ENCODE peak calls at places on chromosomes 1 and 21, in seven cellular contexts. E, U, B, Q, O, L and V are unnamed samples.

GRCh38 chr1:210707300-210707699 is 378.6 kb downstream of the HHAT start:
- DNase-seq in B (no peak), O (no peak), L (no peak), E (no peak), U (no peak), Q (no peak), V (no peak)

GRCh38 chr1:20721117-20722061 is 3.6 kb upstream of the KIF17 start:
- DNase-seq in O (no peak), L (no peak), E (no peak), U (no peak), B (no peak), Q (peak), V (no peak)

GRCh38 chr1:91916811-91917460 is 31.0 kb upstream of the TGFBR3 start:
- DNase-seq in B (no peak), U (no peak), Q (no peak), E (no peak), L (no peak), O (no peak), V (no peak)

GRCh38 chr1:183739082-183739481 is 65.8 kb upstream of the RGL1 start:
- DNase-seq in B (no peak), E (no peak), U (no peak), Q (no peak), O (no peak), L (no peak), V (no peak)

GRCh38 chr1:20837554-20838192 is 50.6 kb upstream of the HP1BP3 start:
- DNase-seq in O (no peak), U (no peak), E (no peak), B (no peak), Q (no peak), L (no peak), V (no peak)

GRCh38 chr1:67735220-67735619 is 50.2 kb downstream of the GADD45A start:
- DNase-seq in U (no peak), Q (no peak), L (no peak), B (no peak), E (no peak), O (no peak), V (no peak)

GRCh38 chr1:194084755-194085154 is 898.3 kb upstream of the B3GALT2 start:
- DNase-seq in O (no peak), E (no peak), L (no peak), B (no peak), Q (no peak), U (no peak), V (no peak)

GRCh38 chr1:246043556-246043955 is 463.5 kb downstream of the SMYD3 start:
- DNase-seq in L (no peak), U (no peak), E (no peak), B (no peak), Q (no peak), O (no peak), V (no peak)

GRCh38 chr1:50531601-50532000 is 108.4 kb upstream of the DMRTA2 start:
- DNase-seq in Q (no peak), B (no peak), U (no peak), O (no peak), E (no peak), L (no peak), V (no peak)

GRCh38 chr21:42666023-42666747 is 12.8 kb downstream of the PDE9A start:
- DNase-seq in L (peak), E (no peak), Q (peak), O (peak), B (no peak), U (no peak), V (no peak)

GRCh38 chr1:224730950-224731349 is 114.8 kb downstream of the CNIH3 start:
- DNase-seq in E (no peak), L (no peak), U (no peak), B (no peak), Q (no peak), O (no peak), V (no peak)

GRCh38 chr1:66137235-66137634 is 344.5 kb downstream of the PDE4B start:
- DNase-seq in U (no peak), Q (no peak), L (no peak), B (no peak), O (no peak), E (no peak), V (no peak)

GRCh38 chr1:203035111-203036000 is 9.1 kb downstream of the PPFIA4 start:
- DNase-seq in O (no peak), L (no peak), Q (no peak), U (no peak), B (no peak), E (no peak), V (peak)

GRCh38 chr21:42864286-42864685 is 15.1 kb downstream of the WDR4 start:
- DNase-seq in E (no peak), L (no peak), Q (peak), U (no peak), B (no peak), O (no peak), V (no peak)

GRCh38 chr1:53763461-53763860 is 24.5 kb upstream of the GLIS1 start:
- DNase-seq in O (no peak), L (no peak), E (no peak), Q (no peak), U (no peak), B (no peak), V (no peak)

GRCh38 chr1:115466433-115466832 is 128.4 kb upstream of the NGF start:
- DNase-seq in U (no peak), E (no peak), O (peak), Q (no peak), L (no peak), B (no peak), V (no peak)

GRCh38 chr1:8629241-8630091 is 188.0 kb downstream of the RERE start:
- DNase-seq in U (peak), E (peak), O (no peak), B (peak), L (no peak), Q (no peak), V (peak)

GRCh38 chr1:193905288-193906085 is 719.1 kb upstream of the B3GALT2 start:
- DNase-seq in Q (no peak), E (no peak), B (no peak), L (no peak), U (no peak), O (no peak), V (no peak)

GRCh38 chr21:35336534-35336933 is 287.4 kb upstream of the RUNX1 start:
- DNase-seq in U (no peak), O (peak), B (no peak), L (no peak), Q (no peak), E (no peak), V (no peak)

GRCh38 chr1:21952806-21953514 is 15.8 kb upstream of the HSPG2 start:
- DNase-seq in U (no peak), B (no peak), Q (no peak), L (no peak), E (no peak), O (no peak), V (no peak)

GRCh38 chr1:244761279-244761678 is 74.2 kb upstream of the COX20 start:
- DNase-seq in Q (peak), B (no peak), E (no peak), U (no peak), O (no peak), L (no peak), V (no peak)

GRCh38 chr1:154779563-154780189 is 90.4 kb downstream of the KCNN3 start:
- DNase-seq in B (no peak), E (no peak), Q (no peak), L (no peak), O (no peak), U (no peak), V (no peak)

GRCh38 chr1:217482356-217483102 is 148.4 kb downstream of the GPATCH2 start:
- DNase-seq in O (no peak), E (no peak), U (no peak), L (no peak), B (peak), Q (no peak), V (peak)

GRCh38 chr1:62321438-62321837 is 2.2 kb upstream of the KANK4 start:
- DNase-seq in B (no peak), E (no peak), O (no peak), L (no peak), U (no peak), Q (no peak), V (no peak)

GRCh38 chr1:66503841-66504470 is 30.0 kb upstream of the SGIP1 start:
- DNase-seq in B (no peak), O (peak), U (peak), L (peak), E (no peak), Q (peak), V (no peak)

GRCh38 chr1:66729130-66729922 is 22.9 kb upstream of the DYNLT5 start:
- DNase-seq in O (no peak), U (no peak), Q (no peak), B (no peak), E (no peak), L (no peak), V (no peak)

DNA sequence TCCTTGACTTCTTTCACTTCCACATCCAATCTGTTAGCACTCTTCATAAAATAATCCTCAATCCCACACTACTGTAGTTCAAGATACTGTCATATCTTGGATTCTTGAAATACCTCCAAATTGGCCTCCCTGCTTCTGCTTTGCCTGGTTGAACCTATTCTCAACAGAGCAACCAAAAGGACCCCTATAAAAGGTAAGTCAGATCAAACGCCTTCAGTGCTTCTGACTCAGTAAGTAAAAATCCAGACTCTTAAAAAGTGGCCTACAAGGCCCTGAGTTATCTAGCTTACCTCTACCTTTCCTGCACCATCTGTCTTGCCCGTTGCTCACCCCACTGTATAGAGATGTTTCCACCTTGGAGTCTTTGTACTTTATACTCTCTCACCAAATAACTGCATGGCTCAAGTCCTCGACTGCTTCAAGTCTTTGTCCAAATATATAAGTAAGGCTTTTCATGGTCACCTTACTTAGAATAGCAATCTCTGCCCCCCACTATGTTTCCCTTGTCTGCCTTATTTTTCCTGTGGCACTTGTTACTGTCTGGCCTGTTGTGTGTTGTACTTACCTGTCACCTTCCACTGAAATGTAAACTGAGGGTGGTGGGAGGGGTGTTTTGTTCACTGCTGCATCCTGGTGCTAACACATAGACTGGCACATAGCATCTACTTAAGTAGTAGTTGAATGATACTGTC is 5.1 kb upstream of the PIGV start:
- DNase-seq in L (no peak), O (no peak), E (no peak), U (no peak), Q (no peak), B (no peak), V (no peak)
- TF ChIP-seq POLR2AphosphoS5 in L (peak), O (no peak), E (no peak), U (no peak), Q (no peak), B (no peak), V (no peak)

GRCh38 chr1:33165809-33166208 is 16.0 kb downstream of the TRIM62 start:
- DNase-seq in U (no peak), Q (no peak), O (no peak), B (no peak), L (no peak), E (no peak), V (no peak)

GRCh38 chr1:33165209-33165608 is 16.6 kb downstream of the TRIM62 start:
- DNase-seq in Q (no peak), O (peak), E (no peak), L (peak), B (no peak), U (no peak), V (no peak)

GRCh38 chr1:33164120-33164519 is 17.7 kb downstream of the TRIM62 start:
- DNase-seq in L (no peak), B (no peak), E (no peak), U (no peak), Q (no peak), O (no peak), V (no peak)

GRCh38 chr1:33162141-33162540 is 19.7 kb downstream of the TRIM62 start:
- DNase-seq in B (no peak), E (no peak), L (no peak), O (no peak), U (no peak), Q (no peak), V (no peak)

GRCh38 chr1:33163621-33164071 is 18.2 kb downstream of the TRIM62 start:
- DNase-seq in L (peak), O (no peak), B (no peak), E (no peak), U (no peak), Q (no peak), V (no peak)
- TF ChIP-seq TAF1 in L (no peak), O (no peak), B (no peak), E (no peak), U (no peak), Q (no peak), V (no peak)

GRCh38 chr1:214662386-214662785 is 59.4 kb downstream of the CENPF start:
- DNase-seq in E (no peak), U (no peak), L (no peak), Q (no peak), O (no peak), B (no peak), V (no peak)
- TF ChIP-seq POLR2AphosphoS5 in E (no peak), U (no peak), L (no peak), Q (no peak), O (no peak), B (no peak), V (no peak)

GRCh38 chr1:227729144-227729880 is 5.8 kb downstream of the JMJD4 start:
- DNase-seq in O (peak), B (no peak), Q (peak), L (peak), E (no peak), U (no peak), V (no peak)
- TF ChIP-seq TAF1 in O (no peak), B (no peak), Q (no peak), L (no peak), E (no peak), U (no peak), V (no peak)

DNA sequence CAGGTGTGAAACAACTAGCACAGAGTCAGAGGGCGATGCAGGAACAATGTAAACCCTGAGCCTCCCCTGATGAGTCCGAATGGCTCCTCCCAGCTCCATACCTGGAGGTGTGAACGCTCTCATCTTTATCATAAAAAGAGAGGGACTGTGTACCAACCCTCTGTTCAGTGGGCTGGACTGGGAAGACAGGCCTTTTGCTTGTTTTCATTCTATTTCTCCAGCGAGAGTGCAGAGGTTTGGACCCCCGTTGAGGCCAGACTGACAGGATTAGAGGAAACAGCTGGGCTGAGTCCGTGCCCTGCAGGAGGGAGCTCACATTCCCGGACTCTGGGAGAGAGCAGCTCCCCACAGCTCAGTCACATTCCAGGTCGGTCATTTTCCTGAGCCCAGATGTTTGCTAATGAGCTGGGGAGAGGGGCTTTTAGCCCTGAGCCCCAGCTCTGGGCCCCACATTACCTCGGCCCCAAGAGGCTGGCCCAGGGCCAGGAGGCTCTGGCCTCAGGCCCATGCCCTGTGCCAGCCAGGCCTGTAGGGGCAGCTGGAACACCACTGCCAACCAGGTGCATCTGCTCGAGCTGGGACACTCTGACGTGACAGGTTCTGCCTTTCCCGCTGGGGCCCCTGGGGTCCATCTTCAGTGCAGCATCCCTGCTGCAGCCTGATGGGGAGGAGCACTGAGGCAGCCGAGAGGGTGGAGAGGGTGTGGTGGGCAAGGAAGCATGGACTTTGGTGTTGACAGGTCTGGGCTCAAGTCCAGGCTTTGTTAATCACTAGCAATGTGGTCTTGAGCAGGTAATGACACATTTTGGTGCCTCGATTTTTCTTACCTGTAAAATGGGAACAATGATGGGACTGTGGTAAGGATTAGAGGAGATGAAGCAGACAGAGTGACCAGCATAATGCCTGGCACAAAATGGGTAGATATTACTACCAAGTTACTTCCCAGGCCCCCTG is 3.5 kb upstream of the NBL1 start:
- DNase-seq in Q (peak), L (peak), B (no peak), O (no peak), U (peak), E (no peak), V (no peak)
- TF ChIP-seq POLR2AphosphoS5 in Q (no peak), L (no peak), B (no peak), O (no peak), U (no peak), E (no peak), V (no peak)